ENCODE peak calls at places on chromosomes 4 and X, in seven cellular contexts. R, I, N, O, Z, E and C are unnamed samples. For H3K4me1, the result is how much of the 10 kb centered on the place peaks cover.

GRCh38 chr4:74267998-74268606 is 40.2 kb upstream of the EPGN start:
- DNase-seq in R (no peak), I (no peak), N (no peak), O (no peak), Z (peak), E (no peak), C (no peak)

GRCh38 chr4:81684357-81684756 is 212.7 kb upstream of the RASGEF1B start:
- DNase-seq in R (no peak), I (no peak), N (no peak), O (no peak), Z (no peak), E (no peak), C (no peak)

GRCh38 chr4:104493071-104493831 is 1.4 kb downstream of the CXXC4 start:
- DNase-seq in R (no peak), I (no peak), N (peak), O (peak), Z (no peak), E (no peak), C (no peak)

GRCh38 chr4:6087669-6088068 is 69.4 kb upstream of the C4orf50 start:
- DNase-seq in R (no peak), I (peak), N (peak), O (peak), Z (no peak), E (no peak), C (no peak)

GRCh38 chrX:68826113-68826980 is 2.5 kb upstream of the EFNB1 start:
- DNase-seq in R (no peak), I (no peak), N (no peak), O (no peak), Z (no peak), E (no peak), C (no peak)

GRCh38 chr4:71680706-71681105 is 103.2 kb downstream of the GC start:
- DNase-seq in R (no peak), I (no peak), N (no peak), O (no peak), Z (no peak), E (no peak), C (no peak)

GRCh38 chr4:48262926-48263325 is 6.7 kb downstream of the TEC start:
- DNase-seq in R (no peak), I (no peak), N (no peak), O (no peak), Z (no peak), E (peak), C (no peak)

GRCh38 chr4:10336471-10336870 is 120.8 kb downstream of the ZNF518B start:
- DNase-seq in R (no peak), I (no peak), N (peak), O (no peak), Z (peak), E (no peak), C (no peak)

GRCh38 chr4:131207589-131207988 is 1941.5 kb upstream of the PCDH10 start:
- DNase-seq in R (no peak), I (no peak), N (no peak), O (no peak), Z (no peak), E (no peak), C (no peak)

GRCh38 chr4:86376850-86377249 is 17.0 kb upstream of the MAPK10 start:
- DNase-seq in R (no peak), I (no peak), N (peak), O (peak), Z (no peak), E (no peak), C (no peak)

GRCh38 chr4:141675384-141675783 is 39.0 kb downstream of the IL15 start:
- DNase-seq in R (no peak), I (no peak), N (no peak), O (no peak), Z (no peak), E (no peak), C (no peak)

GRCh38 chrX:1391370-1391706 is 575 bp downstream of the SLC25A6 start:
- DNase-seq in R (no peak), I (no peak), N (peak), O (peak), Z (no peak), E (no peak), C (no peak)

GRCh38 chrX:133555796-133556458 is 140.6 kb upstream of the GPC4 start:
- DNase-seq in R (no peak), I (no peak), N (no peak), O (no peak), Z (no peak), E (no peak), C (no peak)

GRCh38 chr4:53932784-53933183 is 131.6 kb downstream of the CHIC2 start:
- DNase-seq in R (no peak), I (no peak), N (no peak), O (no peak), Z (peak), E (no peak), C (no peak)

GRCh38 chr4:3516836-3517730 is 15.1 kb downstream of the LRPAP1 start:
- DNase-seq in R (peak), I (no peak), N (no peak), O (no peak), Z (no peak), E (no peak), C (no peak)

DNA sequence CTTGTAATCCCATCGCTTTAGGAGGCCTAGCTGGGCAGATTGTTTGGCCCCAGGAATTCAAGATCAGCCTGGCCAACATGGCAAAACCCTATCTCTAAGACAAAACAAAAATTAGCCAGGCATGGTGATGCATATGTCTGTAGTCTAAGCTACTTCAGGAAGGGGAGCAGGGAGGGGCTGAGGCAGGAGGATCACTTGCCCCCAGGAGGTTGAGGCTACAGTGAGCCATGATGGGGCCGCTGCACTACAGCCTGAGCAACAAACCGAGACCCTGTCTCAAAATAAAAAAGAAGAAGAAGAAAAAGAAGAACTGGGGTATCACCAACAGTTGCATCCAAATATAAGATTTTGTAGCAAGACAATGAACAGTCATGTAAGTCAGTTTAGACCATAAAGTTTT is 47.3 kb upstream of the NFKB1 start:
- DNase-seq in R (no peak), I (no peak), N (no peak), O (no peak), Z (no peak), E (no peak), C (no peak)
- H3K27ac ChIP-seq in R (no peak), I (no peak), N (no peak), O (no peak), Z (no peak), E (no peak), C (no peak)

DNA sequence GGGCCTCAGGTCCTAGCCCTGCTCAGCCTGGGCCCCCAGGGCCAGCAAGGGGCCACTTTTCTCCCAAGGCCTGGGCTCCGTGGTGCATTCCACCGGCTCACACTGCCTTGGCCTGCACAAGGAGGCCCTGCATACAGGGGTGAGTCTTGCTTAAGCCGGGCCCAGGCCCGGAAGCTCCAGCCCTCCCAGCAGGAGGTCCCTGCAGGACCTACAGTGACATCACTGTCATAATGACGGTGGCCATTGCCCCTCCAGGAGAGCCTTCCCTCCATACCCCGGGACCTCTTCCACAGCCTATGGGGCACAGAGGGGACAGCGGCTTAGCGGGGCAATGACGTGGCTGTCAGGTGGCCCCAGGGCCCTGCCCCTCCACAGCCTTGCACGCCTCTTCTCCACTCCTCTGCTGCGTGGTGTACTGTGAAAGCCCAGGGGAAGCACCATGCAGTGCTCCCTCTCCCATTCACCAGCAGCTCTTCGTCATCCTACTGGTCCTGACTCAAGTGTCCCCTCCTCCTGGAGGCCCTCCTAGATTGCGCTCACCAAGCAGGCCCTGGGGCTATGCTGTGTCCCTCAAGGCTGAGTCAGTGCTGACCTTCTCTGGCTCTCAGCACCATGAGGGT is 32.3 kb upstream of the AFAP1 start:
- DNase-seq in R (no peak), I (no peak), N (no peak), O (no peak), Z (peak), E (no peak), C (no peak)
- H3K4me3 ChIP-seq in R (no peak), I (no peak), N (no peak), O (no peak), Z (no peak), E (no peak), C (no peak)

DNA sequence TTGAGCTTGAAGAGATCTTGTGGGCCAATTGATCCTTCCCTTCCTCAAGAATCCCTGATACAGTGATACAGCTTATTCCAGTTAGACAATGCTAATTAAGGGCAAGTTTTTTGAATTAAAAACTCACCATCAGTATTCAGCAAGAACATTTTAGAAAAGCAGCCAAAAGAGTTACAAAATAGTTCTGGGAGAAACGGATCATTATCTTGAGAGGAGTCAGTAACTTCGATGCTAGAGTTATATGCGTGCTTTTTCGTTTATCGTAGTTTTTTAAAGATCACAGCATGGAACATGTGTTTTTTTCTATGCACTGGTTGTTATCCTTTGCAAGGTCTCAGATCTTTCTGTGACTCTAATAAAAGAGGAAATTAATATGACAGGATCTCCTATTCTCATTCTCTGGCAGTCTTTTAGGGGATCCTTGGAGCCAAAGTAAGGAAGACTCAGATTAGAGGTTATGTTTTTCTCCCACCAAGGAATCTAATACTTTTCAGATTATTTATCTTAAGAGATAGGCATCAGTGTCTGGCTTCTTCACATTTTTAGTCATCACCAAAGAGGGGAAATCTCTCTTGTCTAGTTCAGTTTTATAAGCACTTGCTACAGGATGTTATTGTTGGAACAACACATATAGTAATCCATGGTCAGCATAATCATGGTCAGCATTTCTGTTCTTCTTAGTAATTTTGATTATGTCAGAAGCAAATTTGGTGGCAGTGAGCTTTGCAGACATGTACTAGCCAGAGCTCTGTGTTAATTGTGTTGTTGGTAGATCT is 109.7 kb downstream of the PDLIM5 start:
- DNase-seq in R (no peak), I (no peak), N (no peak), O (no peak), Z (peak), E (no peak), C (no peak)
- H3K4me1 ChIP-seq in R (half or more), I (under half), N (under half), O (under half), Z (under half), E (under half), C (under half)

GRCh38 chr4:65791111-65791806 is 121.0 kb upstream of the EPHA5 start:
- DNase-seq in R (no peak), I (no peak), N (no peak), O (no peak), Z (no peak), E (no peak), C (no peak)
- H3K27ac ChIP-seq in R (no peak), I (no peak), N (no peak), O (no peak), Z (no peak), E (no peak), C (no peak)

GRCh38 chr4:16686195-16686594 is 212.2 kb downstream of the LDB2 start:
- DNase-seq in R (no peak), I (no peak), N (no peak), O (no peak), Z (no peak), E (no peak), C (no peak)

GRCh38 chr4:16685536-16685935 is 212.9 kb downstream of the LDB2 start:
- DNase-seq in R (no peak), I (no peak), N (no peak), O (no peak), Z (no peak), E (no peak), C (no peak)

GRCh38 chr4:16687011-16687410 is 211.4 kb downstream of the LDB2 start:
- DNase-seq in R (no peak), I (no peak), N (no peak), O (no peak), Z (no peak), E (no peak), C (no peak)

GRCh38 chr4:16682996-16683395 is 215.4 kb downstream of the LDB2 start:
- DNase-seq in R (no peak), I (no peak), N (no peak), O (no peak), Z (no peak), E (no peak), C (no peak)

GRCh38 chr4:16684083-16684482 is 214.4 kb downstream of the LDB2 start:
- DNase-seq in R (no peak), I (no peak), N (no peak), O (no peak), Z (no peak), E (no peak), C (no peak)
- H3K4me3 ChIP-seq in R (no peak), I (no peak), N (no peak), O (no peak), Z (no peak), E (no peak), C (no peak)